ENCODE peak calls at places on chromosomes 3 and 15, in eight cellular contexts. S is right atrium auricular region; G is CD8-positive, alpha-beta T cell; D is cardiac muscle cell; W is HCT116; R is lung; A is neural progenitor cell; T is heart left ventricle. F is an unnamed sample. For H3K4me1, the result is how much of the 10 kb centered on the place peaks cover.

GRCh38 chr3:151931171-151931570 is 57.7 kb downstream of the SUCNR1 start:
- DNase-seq in S (no peak), G (no peak), D (no peak), W (no peak), R (no peak), A (no peak), T (no peak), F (no peak)

GRCh38 chr3:42476225-42477160 is 25.9 kb upstream of the VIPR1 start:
- DNase-seq in S (no peak), G (no peak), D (peak), W (no peak), R (peak), A (no peak), T (no peak), F (no peak)

GRCh38 chr15:43998607-43999006 is 171.8 kb downstream of the WDR76 start:
- DNase-seq in S (peak), G (no peak), D (peak), W (no peak), R (no peak), A (peak), T (peak), F (peak)

GRCh38 chr15:45573961-45574629 is 13.1 kb upstream of the BLOC1S6 start:
- DNase-seq in S (no peak), G (no peak), D (peak), W (peak), R (no peak), A (peak), T (no peak), F (no peak)

GRCh38 chr3:1439395-1439794 is 346.6 kb downstream of the CNTN6 start:
- DNase-seq in S (no peak), G (no peak), D (no peak), W (no peak), R (no peak), A (peak), T (no peak), F (no peak)

GRCh38 chr3:137770066-137770805 is 6.1 kb downstream of the SOX14 start:
- DNase-seq in S (no peak), G (no peak), D (no peak), W (no peak), R (no peak), A (peak), T (no peak), F (peak)

GRCh38 chr3:73461582-73461981 is 163.2 kb downstream of the PDZRN3 start:
- DNase-seq in S (no peak), G (no peak), D (peak), W (no peak), R (no peak), A (no peak), T (no peak), F (no peak)

GRCh38 chr3:38640661-38641441 is 8.6 kb downstream of the SCN5A start:
- DNase-seq in S (no peak), G (no peak), D (no peak), W (no peak), R (no peak), A (peak), T (no peak), F (no peak)

GRCh38 chr3:109025896-109026295 is 72.2 kb upstream of the GUCA1C start:
- DNase-seq in S (no peak), G (no peak), D (no peak), W (no peak), R (no peak), A (no peak), T (no peak), F (no peak)

GRCh38 chr15:31207246-31207645 is 105.7 kb upstream of the TRPM1 start:
- DNase-seq in S (peak), G (no peak), D (no peak), W (no peak), R (no peak), A (no peak), T (no peak), F (no peak)

GRCh38 chr3:105809204-105809893 is 59.5 kb downstream of the CBLB start:
- DNase-seq in S (no peak), G (no peak), D (no peak), W (no peak), R (no peak), A (no peak), T (no peak), F (no peak)

GRCh38 chr15:72782274-72782992 is 1.1 kb downstream of the ADPGK start:
- DNase-seq in S (no peak), G (no peak), D (no peak), W (no peak), R (no peak), A (no peak), T (no peak), F (no peak)

GRCh38 chr3:170178631-170179030 is 2.9 kb downstream of the PHC3 start:
- DNase-seq in S (no peak), G (peak), D (no peak), W (no peak), R (no peak), A (no peak), T (no peak), F (no peak)

GRCh38 chr3:16207031-16207430 is 32.6 kb downstream of the GALNT15 start:
- DNase-seq in S (no peak), G (no peak), D (no peak), W (no peak), R (no peak), A (no peak), T (no peak), F (no peak)

GRCh38 chr15:66714543-66714981 is 12.5 kb downstream of the SMAD6 start:
- DNase-seq in S (no peak), G (no peak), D (peak), W (no peak), R (no peak), A (peak), T (no peak), F (no peak)

GRCh38 chr3:126555795-126556636 is 2.7 kb downstream of the C3orf22 start:
- DNase-seq in S (peak), G (no peak), D (no peak), W (no peak), R (no peak), A (no peak), T (no peak), F (no peak)

GRCh38 chr3:9402410-9403228 is 5.2 kb downstream of the SETD5 start:
- DNase-seq in S (no peak), G (no peak), D (peak), W (no peak), R (no peak), A (peak), T (peak), F (no peak)

GRCh38 chr3:44104668-44105321 is 136.9 kb upstream of the TOPAZ1 start:
- DNase-seq in S (no peak), G (peak), D (peak), W (peak), R (no peak), A (no peak), T (no peak), F (no peak)

GRCh38 chr3:73602171-73602570 is 22.6 kb downstream of the PDZRN3 start:
- DNase-seq in S (no peak), G (no peak), D (peak), W (no peak), R (no peak), A (no peak), T (peak), F (no peak)

GRCh38 chr3:151751161-151751560 is 17.4 kb downstream of the AADACL2 start:
- DNase-seq in S (no peak), G (no peak), D (peak), W (no peak), R (no peak), A (no peak), T (no peak), F (no peak)

GRCh38 chr15:61890106-61890505 is 170.1 kb downstream of the VPS13C start:
- DNase-seq in S (no peak), G (no peak), D (peak), W (no peak), R (no peak), A (no peak), T (no peak), F (no peak)

GRCh38 chr3:89360155-89360554 is 252.7 kb downstream of the EPHA3 start:
- DNase-seq in S (no peak), G (no peak), D (peak), W (no peak), R (no peak), A (no peak), T (no peak), F (no peak)

GRCh38 chr3:152943645-152944044 is 108.7 kb downstream of the P2RY1 start:
- DNase-seq in S (no peak), G (no peak), D (peak), W (peak), R (no peak), A (no peak), T (no peak), F (no peak)

GRCh38 chr3:42497009-42497731 is 5.3 kb upstream of the VIPR1 start:
- DNase-seq in S (peak), G (no peak), D (peak), W (peak), R (no peak), A (peak), T (peak), F (no peak)

GRCh38 chr3:10570196-10570946 is 65.0 kb upstream of the ATP2B2 start:
- DNase-seq in S (no peak), G (no peak), D (peak), W (no peak), R (no peak), A (no peak), T (peak), F (no peak)

GRCh38 chr3:72071624-72072023 is 286.7 kb upstream of the PROK2 start:
- DNase-seq in S (no peak), G (no peak), D (no peak), W (no peak), R (no peak), A (no peak), T (no peak), F (no peak)

GRCh38 chr3:26590919-26591318 is 31.7 kb upstream of the LRRC3B start:
- DNase-seq in S (no peak), G (no peak), D (no peak), W (no peak), R (no peak), A (no peak), T (no peak), F (no peak)

GRCh38 chr3:58341376-58341775 is 8.7 kb downstream of the PXK start:
- DNase-seq in S (no peak), G (no peak), D (no peak), W (no peak), R (no peak), A (no peak), T (no peak), F (no peak)

GRCh38 chr3:9937839-9938238 is 4.2 kb downstream of the CRELD1 start:
- DNase-seq in S (no peak), G (no peak), D (no peak), W (no peak), R (no peak), A (no peak), T (no peak), F (no peak)

GRCh38 chr3:185537369-185537970 is 14.9 kb downstream of the LIPH start:
- DNase-seq in S (peak), G (no peak), D (peak), W (peak), R (peak), A (no peak), T (peak), F (peak)

GRCh38 chr3:133958071-133958806 is 62.6 kb upstream of the RAB6B start:
- DNase-seq in S (no peak), G (no peak), D (no peak), W (no peak), R (no peak), A (no peak), T (no peak), F (no peak)

GRCh38 chr15:42131006-42131405 is 25.4 kb downstream of the PLA2G4F start:
- DNase-seq in S (peak), G (no peak), D (no peak), W (no peak), R (peak), A (no peak), T (no peak), F (no peak)

GRCh38 chr15:99433026-99433756 is 132.6 kb upstream of the MEF2A start:
- DNase-seq in S (no peak), G (no peak), D (peak), W (no peak), R (no peak), A (no peak), T (peak), F (no peak)

GRCh38 chr15:99431661-99432091 is 134.1 kb upstream of the MEF2A start:
- DNase-seq in S (no peak), G (no peak), D (no peak), W (no peak), R (no peak), A (no peak), T (peak), F (peak)

GRCh38 chr15:99430881-99431401 is 134.8 kb upstream of the MEF2A start:
- DNase-seq in S (no peak), G (no peak), D (no peak), W (no peak), R (no peak), A (no peak), T (peak), F (peak)

GRCh38 chr15:99433757-99434211 is 132.0 kb upstream of the MEF2A start:
- DNase-seq in S (no peak), G (no peak), D (no peak), W (no peak), R (no peak), A (no peak), T (peak), F (no peak)

DNA sequence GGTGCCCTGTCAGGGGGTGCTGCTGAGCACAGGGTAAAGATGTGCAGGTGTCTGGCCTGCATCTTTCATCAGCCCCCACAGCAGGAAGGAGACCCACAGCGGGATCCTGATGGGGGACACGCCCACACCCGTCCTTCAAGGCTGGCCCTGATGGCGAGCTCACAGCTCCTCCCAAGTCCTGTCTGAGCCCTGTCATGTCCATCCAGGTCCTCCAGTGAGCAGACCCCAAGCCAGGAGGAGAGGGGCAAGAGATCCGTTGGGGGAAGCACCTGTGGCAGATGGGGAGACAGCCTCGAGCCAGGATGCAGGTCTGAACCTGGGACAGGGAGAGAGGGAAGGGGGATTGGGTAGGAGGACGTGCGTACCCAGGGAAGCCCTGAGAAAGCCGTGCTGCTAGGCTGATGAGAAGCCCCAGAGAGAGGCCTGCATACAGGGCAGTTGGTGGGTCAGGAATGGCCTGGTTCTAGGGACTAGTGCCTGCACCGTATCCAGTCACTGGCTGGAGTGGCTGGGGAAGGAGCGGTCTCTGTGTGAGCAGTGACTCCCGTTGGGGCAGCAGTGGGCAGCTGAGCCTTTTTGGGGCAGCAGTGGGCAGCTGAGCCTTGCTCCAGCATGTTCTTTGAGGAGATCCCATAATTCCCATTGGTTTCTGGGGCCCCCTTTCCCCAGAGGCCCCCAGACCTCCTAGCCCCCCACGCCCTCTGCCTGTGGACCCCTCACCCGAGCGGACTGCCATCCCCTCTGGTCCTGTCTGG is 133.3 kb upstream of the MEF2A start:
- DNase-seq in S (no peak), G (no peak), D (no peak), W (no peak), R (no peak), A (no peak), T (peak), F (no peak)
- H3K4me1 ChIP-seq in S (half or more), G (half or more), D (under half), W (under half), R (under half), A (under half), T (under half), F (under half)

GRCh38 chr15:68730491-68731317 is 90.0 kb downstream of the ANP32A start:
- DNase-seq in S (no peak), G (no peak), D (peak), W (peak), R (peak), A (peak), T (peak), F (peak)
- TF ChIP-seq CTCF in S (no peak), G (peak), D (peak), W (peak), R (peak), A (peak), T (peak), F (peak)

GRCh38 chr15:60004846-60005351 is 788 bp downstream of the FOXB1 start:
- DNase-seq in S (no peak), G (no peak), D (peak), W (no peak), R (no peak), A (peak), T (no peak), F (no peak)
- H3K4me1 ChIP-seq in S (under half), G (under half), D (under half), W (under half), R (under half), A (half or more), T (under half), F (under half)

DNA sequence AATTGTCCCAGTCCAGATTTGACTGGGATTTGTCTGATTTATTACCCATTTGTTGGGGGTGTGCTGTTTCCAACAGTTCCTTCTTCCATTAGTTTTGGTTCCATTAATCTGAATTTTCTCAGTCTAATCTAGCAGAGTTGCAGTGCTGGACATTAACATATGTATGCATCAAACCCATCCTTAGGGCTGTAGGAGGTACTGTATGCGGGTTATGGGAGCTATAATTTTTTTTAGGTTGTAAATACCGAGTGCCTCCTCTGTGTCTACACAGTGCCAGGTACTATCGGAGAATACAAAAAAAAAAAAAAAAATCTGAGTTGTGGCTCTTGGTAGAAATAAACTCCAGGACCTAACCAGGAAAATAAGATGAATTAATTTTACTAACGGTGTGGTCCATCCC is 133.8 kb downstream of the LIPC start:
- DNase-seq in S (no peak), G (no peak), D (no peak), W (no peak), R (no peak), A (no peak), T (no peak), F (no peak)
- TF ChIP-seq CTCF in S (no peak), G (no peak), D (no peak), W (no peak), R (no peak), A (no peak), T (no peak), F (no peak)

GRCh38 chr3:11717301-11717700 is 73.6 kb upstream of the VGLL4 start:
- DNase-seq in S (no peak), G (no peak), D (peak), W (no peak), R (no peak), A (no peak), T (no peak), F (no peak)
- H3K4me1 ChIP-seq in S (under half), G (under half), D (under half), W (under half), R (under half), A (under half), T (under half), F (under half)

GRCh38 chr3:14152233-14152962 is 26.0 kb downstream of the XPC start:
- DNase-seq in S (peak), G (no peak), D (peak), W (no peak), R (no peak), A (peak), T (no peak), F (no peak)
- TF ChIP-seq CTCF in S (no peak), G (no peak), D (peak), W (peak), R (no peak), A (peak), T (no peak), F (no peak)

GRCh38 chr3:46660003-46660402 is 33.5 kb downstream of the ALS2CL start:
- DNase-seq in S (peak), G (no peak), D (no peak), W (no peak), R (no peak), A (no peak), T (no peak), F (no peak)
- H3K4me1 ChIP-seq in S (under half), G (under half), D (under half), W (under half), R (under half), A (half or more), T (under half), F (under half)

DNA sequence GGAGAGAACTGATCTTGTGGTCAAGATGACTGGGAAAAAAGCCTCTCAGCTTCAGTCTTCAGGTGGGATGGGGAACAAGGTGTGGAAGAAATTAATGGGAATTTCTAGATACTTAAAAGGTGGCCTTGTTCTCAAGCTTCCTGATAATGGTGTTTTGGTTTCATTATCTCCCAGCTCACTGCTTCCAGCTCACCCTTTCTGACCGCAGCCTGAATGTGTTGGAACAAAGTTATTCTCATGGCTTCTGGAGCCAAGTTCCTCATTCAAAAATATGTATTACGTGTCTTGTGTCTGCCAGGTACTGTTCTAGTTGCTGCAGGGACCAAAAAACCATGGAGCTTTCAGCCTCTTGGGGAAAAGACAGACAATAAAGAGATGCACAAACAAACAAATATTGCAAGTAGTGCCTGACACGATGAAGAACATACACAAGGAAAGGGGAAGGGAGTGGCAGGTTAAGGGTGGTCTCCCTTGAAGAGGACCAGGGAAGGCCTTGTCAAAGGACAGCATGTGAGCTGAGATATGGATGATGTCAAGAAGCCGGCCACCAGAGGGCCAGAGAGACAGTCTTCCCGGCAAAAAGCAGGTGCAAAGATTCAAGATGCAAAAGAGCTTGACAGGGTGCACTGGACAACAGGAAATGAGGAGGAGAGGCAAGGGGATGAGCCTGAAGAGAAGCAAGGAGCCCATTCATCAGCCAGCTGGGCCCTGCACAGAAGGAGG is 35.5 kb downstream of the ARRDC4 start:
- DNase-seq in S (no peak), G (no peak), D (no peak), W (no peak), R (no peak), A (peak), T (no peak), F (no peak)
- TF ChIP-seq CTCF in S (no peak), G (no peak), D (no peak), W (peak), R (no peak), A (peak), T (peak), F (peak)

GRCh38 chr3:188220097-188220788 is 66.3 kb downstream of the LPP start:
- DNase-seq in S (peak), G (no peak), D (no peak), W (no peak), R (no peak), A (no peak), T (no peak), F (no peak)

GRCh38 chr3:188220988-188221818 is 67.2 kb downstream of the LPP start:
- DNase-seq in S (peak), G (no peak), D (no peak), W (no peak), R (no peak), A (no peak), T (no peak), F (peak)

GRCh38 chr3:188227442-188227841 is 73.5 kb downstream of the LPP start:
- DNase-seq in S (no peak), G (no peak), D (no peak), W (no peak), R (no peak), A (no peak), T (no peak), F (no peak)

GRCh38 chr3:188219147-188219546 is 65.2 kb downstream of the LPP start:
- DNase-seq in S (peak), G (no peak), D (no peak), W (no peak), R (no peak), A (no peak), T (no peak), F (no peak)

GRCh38 chr3:188223936-188224335 is 70.0 kb downstream of the LPP start:
- DNase-seq in S (no peak), G (no peak), D (no peak), W (no peak), R (no peak), A (no peak), T (no peak), F (no peak)
- H3K4me1 ChIP-seq in S (half or more), G (under half), D (under half), W (under half), R (under half), A (under half), T (under half), F (half or more)

GRCh38 chr3:100737334-100737733 is 28.0 kb downstream of the TFG start:
- DNase-seq in S (no peak), G (no peak), D (peak), W (no peak), R (no peak), A (peak), T (no peak), F (no peak)
- TF ChIP-seq CTCF in S (no peak), G (peak), D (peak), W (peak), R (no peak), A (peak), T (peak), F (peak)